ENCODE peak calls at places on chromosomes 2 and 18, in nine cellular contexts. One of them, this sample, is unnamed.

GRCh38 chr18:22551536-22552151 is 133.9 kb upstream of the CTAGE1 start:
- ATAC-seq in aorta: peak
- ATAC-seq in A549: peak
- ATAC-seq in stimulated activated memory B cell treated with anti-CD40 and anti-IgM and Interleukin-4, amounts not matched to agents 10 μg/mL and 1 μg/mL and 100 μg/mL, for 72 hours: no peak
- ATAC-seq in heart left ventricle: peak
- ATAC-seq in lower lobe of right lung: no peak
- ATAC-seq in upper lobe of left lung: peak
- ATAC-seq in T-helper 17 cell: no peak
- ATAC-seq in naive thymus-derived CD8-positive, alpha-beta T cell: no peak
- ATAC-seq in this sample: peak

GRCh38 chr2:240000671-240001070 is 24.5 kb downstream of the NDUFA10 start:
- ATAC-seq in upper lobe of left lung: no peak
- ATAC-seq in aorta: no peak
- ATAC-seq in T-helper 17 cell: no peak
- ATAC-seq in stimulated activated memory B cell treated with anti-CD40 and anti-IgM and Interleukin-4, amounts not matched to agents 10 μg/mL and 1 μg/mL and 100 μg/mL, for 72 hours: no peak
- ATAC-seq in naive thymus-derived CD8-positive, alpha-beta T cell: no peak
- ATAC-seq in lower lobe of right lung: no peak
- ATAC-seq in heart left ventricle: no peak
- ATAC-seq in A549: no peak
- ATAC-seq in this sample: no peak

GRCh38 chr2:99975386-99975785 is 167.0 kb downstream of the AFF3 start:
- ATAC-seq in aorta: no peak
- ATAC-seq in T-helper 17 cell: no peak
- ATAC-seq in upper lobe of left lung: no peak
- ATAC-seq in heart left ventricle: no peak
- ATAC-seq in A549: no peak
- ATAC-seq in lower lobe of right lung: no peak
- ATAC-seq in stimulated activated memory B cell treated with anti-CD40 and anti-IgM and Interleukin-4, amounts not matched to agents 10 μg/mL and 1 μg/mL and 100 μg/mL, for 72 hours: no peak
- ATAC-seq in naive thymus-derived CD8-positive, alpha-beta T cell: no peak
- ATAC-seq in this sample: no peak

GRCh38 chr2:11250400-11251277 is 93.8 kb downstream of the ROCK2 start:
- ATAC-seq in T-helper 17 cell: no peak
- ATAC-seq in A549: peak
- ATAC-seq in naive thymus-derived CD8-positive, alpha-beta T cell: no peak
- ATAC-seq in lower lobe of right lung: no peak
- ATAC-seq in aorta: no peak
- ATAC-seq in upper lobe of left lung: no peak
- ATAC-seq in stimulated activated memory B cell treated with anti-CD40 and anti-IgM and Interleukin-4, amounts not matched to agents 10 μg/mL and 1 μg/mL and 100 μg/mL, for 72 hours: no peak
- ATAC-seq in heart left ventricle: no peak
- ATAC-seq in this sample: no peak

GRCh38 chr18:62457830-62458229 is 65.0 kb upstream of the ZCCHC2 start:
- ATAC-seq in stimulated activated memory B cell treated with anti-CD40 and anti-IgM and Interleukin-4, amounts not matched to agents 10 μg/mL and 1 μg/mL and 100 μg/mL, for 72 hours: no peak
- ATAC-seq in aorta: no peak
- ATAC-seq in naive thymus-derived CD8-positive, alpha-beta T cell: no peak
- ATAC-seq in lower lobe of right lung: no peak
- ATAC-seq in T-helper 17 cell: no peak
- ATAC-seq in heart left ventricle: no peak
- ATAC-seq in upper lobe of left lung: no peak
- ATAC-seq in A549: peak
- ATAC-seq in this sample: no peak

GRCh38 chr2:81650048-81650971 is 1345.8 kb upstream of the LRRTM1 start:
- ATAC-seq in T-helper 17 cell: no peak
- ATAC-seq in lower lobe of right lung: no peak
- ATAC-seq in aorta: no peak
- ATAC-seq in stimulated activated memory B cell treated with anti-CD40 and anti-IgM and Interleukin-4, amounts not matched to agents 10 μg/mL and 1 μg/mL and 100 μg/mL, for 72 hours: no peak
- ATAC-seq in heart left ventricle: no peak
- ATAC-seq in naive thymus-derived CD8-positive, alpha-beta T cell: no peak
- ATAC-seq in upper lobe of left lung: no peak
- ATAC-seq in A549: no peak
- ATAC-seq in this sample: no peak

GRCh38 chr2:166246901-166247300 is 119.1 kb upstream of the SCN1A start:
- ATAC-seq in naive thymus-derived CD8-positive, alpha-beta T cell: no peak
- ATAC-seq in aorta: no peak
- ATAC-seq in lower lobe of right lung: no peak
- ATAC-seq in stimulated activated memory B cell treated with anti-CD40 and anti-IgM and Interleukin-4, amounts not matched to agents 10 μg/mL and 1 μg/mL and 100 μg/mL, for 72 hours: no peak
- ATAC-seq in heart left ventricle: no peak
- ATAC-seq in A549: no peak
- ATAC-seq in T-helper 17 cell: no peak
- ATAC-seq in upper lobe of left lung: no peak
- ATAC-seq in this sample: no peak

GRCh38 chr2:108145551-108145950 is 94.2 kb upstream of the SULT1C3 start:
- ATAC-seq in upper lobe of left lung: no peak
- ATAC-seq in lower lobe of right lung: no peak
- ATAC-seq in naive thymus-derived CD8-positive, alpha-beta T cell: no peak
- ATAC-seq in A549: no peak
- ATAC-seq in stimulated activated memory B cell treated with anti-CD40 and anti-IgM and Interleukin-4, amounts not matched to agents 10 μg/mL and 1 μg/mL and 100 μg/mL, for 72 hours: no peak
- ATAC-seq in T-helper 17 cell: no peak
- ATAC-seq in aorta: no peak
- ATAC-seq in heart left ventricle: no peak
- ATAC-seq in this sample: peak

GRCh38 chr2:18506883-18507519 is 53.5 kb downstream of the RDH14 start:
- ATAC-seq in upper lobe of left lung: no peak
- ATAC-seq in stimulated activated memory B cell treated with anti-CD40 and anti-IgM and Interleukin-4, amounts not matched to agents 10 μg/mL and 1 μg/mL and 100 μg/mL, for 72 hours: peak
- ATAC-seq in lower lobe of right lung: no peak
- ATAC-seq in naive thymus-derived CD8-positive, alpha-beta T cell: no peak
- ATAC-seq in T-helper 17 cell: no peak
- ATAC-seq in aorta: no peak
- ATAC-seq in A549: no peak
- ATAC-seq in heart left ventricle: no peak
- ATAC-seq in this sample: no peak

GRCh38 chr2:26469092-26469710 is 8.7 kb downstream of the OTOF start:
- ATAC-seq in aorta: no peak
- ATAC-seq in lower lobe of right lung: no peak
- ATAC-seq in naive thymus-derived CD8-positive, alpha-beta T cell: no peak
- ATAC-seq in T-helper 17 cell: no peak
- ATAC-seq in heart left ventricle: no peak
- ATAC-seq in upper lobe of left lung: no peak
- ATAC-seq in stimulated activated memory B cell treated with anti-CD40 and anti-IgM and Interleukin-4, amounts not matched to agents 10 μg/mL and 1 μg/mL and 100 μg/mL, for 72 hours: no peak
- ATAC-seq in A549: peak
- ATAC-seq in this sample: no peak

GRCh38 chr2:29267710-29268109 is 152.5 kb downstream of the CLIP4 start:
- ATAC-seq in aorta: no peak
- ATAC-seq in A549: no peak
- ATAC-seq in naive thymus-derived CD8-positive, alpha-beta T cell: no peak
- ATAC-seq in lower lobe of right lung: no peak
- ATAC-seq in upper lobe of left lung: no peak
- ATAC-seq in T-helper 17 cell: no peak
- ATAC-seq in stimulated activated memory B cell treated with anti-CD40 and anti-IgM and Interleukin-4, amounts not matched to agents 10 μg/mL and 1 μg/mL and 100 μg/mL, for 72 hours: no peak
- ATAC-seq in heart left ventricle: no peak
- ATAC-seq in this sample: no peak

GRCh38 chr2:216307496-216307895 is 64.8 kb downstream of the MARCHF4 start:
- ATAC-seq in upper lobe of left lung: no peak
- ATAC-seq in lower lobe of right lung: no peak
- ATAC-seq in aorta: no peak
- ATAC-seq in naive thymus-derived CD8-positive, alpha-beta T cell: no peak
- ATAC-seq in heart left ventricle: no peak
- ATAC-seq in T-helper 17 cell: no peak
- ATAC-seq in A549: no peak
- ATAC-seq in stimulated activated memory B cell treated with anti-CD40 and anti-IgM and Interleukin-4, amounts not matched to agents 10 μg/mL and 1 μg/mL and 100 μg/mL, for 72 hours: no peak
- ATAC-seq in this sample: no peak

GRCh38 chr2:61658841-61659780 is 121.0 kb upstream of the XPO1 start:
- ATAC-seq in naive thymus-derived CD8-positive, alpha-beta T cell: peak
- ATAC-seq in T-helper 17 cell: peak
- ATAC-seq in aorta: peak
- ATAC-seq in stimulated activated memory B cell treated with anti-CD40 and anti-IgM and Interleukin-4, amounts not matched to agents 10 μg/mL and 1 μg/mL and 100 μg/mL, for 72 hours: no peak
- ATAC-seq in A549: peak
- ATAC-seq in upper lobe of left lung: peak
- ATAC-seq in lower lobe of right lung: peak
- ATAC-seq in heart left ventricle: peak
- ATAC-seq in this sample: peak

GRCh38 chr2:9652898-9653479 is 22.2 kb upstream of the YWHAQ start:
- ATAC-seq in heart left ventricle: peak
- ATAC-seq in lower lobe of right lung: no peak
- ATAC-seq in A549: no peak
- ATAC-seq in stimulated activated memory B cell treated with anti-CD40 and anti-IgM and Interleukin-4, amounts not matched to agents 10 μg/mL and 1 μg/mL and 100 μg/mL, for 72 hours: no peak
- ATAC-seq in T-helper 17 cell: no peak
- ATAC-seq in naive thymus-derived CD8-positive, alpha-beta T cell: no peak
- ATAC-seq in aorta: no peak
- ATAC-seq in upper lobe of left lung: no peak
- ATAC-seq in this sample: no peak

GRCh38 chr2:101900375-101900774 is 91.4 kb upstream of the IL1R2 start:
- ATAC-seq in aorta: no peak
- ATAC-seq in lower lobe of right lung: no peak
- ATAC-seq in heart left ventricle: no peak
- ATAC-seq in upper lobe of left lung: no peak
- ATAC-seq in T-helper 17 cell: peak
- ATAC-seq in A549: no peak
- ATAC-seq in stimulated activated memory B cell treated with anti-CD40 and anti-IgM and Interleukin-4, amounts not matched to agents 10 μg/mL and 1 μg/mL and 100 μg/mL, for 72 hours: peak
- ATAC-seq in naive thymus-derived CD8-positive, alpha-beta T cell: no peak
- ATAC-seq in this sample: peak

GRCh38 chr2:3584076-3584475 is 9.0 kb downstream of the RPS7 start:
- ATAC-seq in upper lobe of left lung: no peak
- ATAC-seq in T-helper 17 cell: no peak
- ATAC-seq in aorta: no peak
- ATAC-seq in heart left ventricle: no peak
- ATAC-seq in A549: no peak
- ATAC-seq in lower lobe of right lung: no peak
- ATAC-seq in naive thymus-derived CD8-positive, alpha-beta T cell: no peak
- ATAC-seq in stimulated activated memory B cell treated with anti-CD40 and anti-IgM and Interleukin-4, amounts not matched to agents 10 μg/mL and 1 μg/mL and 100 μg/mL, for 72 hours: no peak
- ATAC-seq in this sample: no peak

GRCh38 chr2:45992021-45992745 is 305.0 kb upstream of the EPAS1 start:
- ATAC-seq in upper lobe of left lung: peak
- ATAC-seq in naive thymus-derived CD8-positive, alpha-beta T cell: no peak
- ATAC-seq in stimulated activated memory B cell treated with anti-CD40 and anti-IgM and Interleukin-4, amounts not matched to agents 10 μg/mL and 1 μg/mL and 100 μg/mL, for 72 hours: no peak
- ATAC-seq in A549: peak
- ATAC-seq in T-helper 17 cell: no peak
- ATAC-seq in heart left ventricle: no peak
- ATAC-seq in lower lobe of right lung: peak
- ATAC-seq in aorta: peak
- ATAC-seq in this sample: peak

GRCh38 chr18:34971313-34971712 is 69.9 kb upstream of the MAPRE2 start:
- ATAC-seq in upper lobe of left lung: no peak
- ATAC-seq in aorta: no peak
- ATAC-seq in A549: no peak
- ATAC-seq in heart left ventricle: no peak
- ATAC-seq in lower lobe of right lung: no peak
- ATAC-seq in T-helper 17 cell: no peak
- ATAC-seq in stimulated activated memory B cell treated with anti-CD40 and anti-IgM and Interleukin-4, amounts not matched to agents 10 μg/mL and 1 μg/mL and 100 μg/mL, for 72 hours: no peak
- ATAC-seq in naive thymus-derived CD8-positive, alpha-beta T cell: no peak
- ATAC-seq in this sample: no peak

GRCh38 chr2:79530443-79530842 is 17.6 kb downstream of the CTNNA2 start:
- ATAC-seq in lower lobe of right lung: no peak
- ATAC-seq in heart left ventricle: no peak
- ATAC-seq in naive thymus-derived CD8-positive, alpha-beta T cell: no peak
- ATAC-seq in stimulated activated memory B cell treated with anti-CD40 and anti-IgM and Interleukin-4, amounts not matched to agents 10 μg/mL and 1 μg/mL and 100 μg/mL, for 72 hours: no peak
- ATAC-seq in A549: peak
- ATAC-seq in upper lobe of left lung: no peak
- ATAC-seq in T-helper 17 cell: no peak
- ATAC-seq in aorta: no peak
- ATAC-seq in this sample: no peak

GRCh38 chr2:31219131-31219969 is 2.0 kb upstream of the CAPN14 start:
- ATAC-seq in naive thymus-derived CD8-positive, alpha-beta T cell: peak
- ATAC-seq in heart left ventricle: no peak
- ATAC-seq in T-helper 17 cell: peak
- ATAC-seq in lower lobe of right lung: peak
- ATAC-seq in upper lobe of left lung: peak
- ATAC-seq in aorta: no peak
- ATAC-seq in stimulated activated memory B cell treated with anti-CD40 and anti-IgM and Interleukin-4, amounts not matched to agents 10 μg/mL and 1 μg/mL and 100 μg/mL, for 72 hours: peak
- ATAC-seq in A549: no peak
- ATAC-seq in this sample: peak

GRCh38 chr2:119376810-119377209 is 10.0 kb downstream of the DBI start:
- ATAC-seq in A549: peak
- ATAC-seq in heart left ventricle: no peak
- ATAC-seq in upper lobe of left lung: no peak
- ATAC-seq in stimulated activated memory B cell treated with anti-CD40 and anti-IgM and Interleukin-4, amounts not matched to agents 10 μg/mL and 1 μg/mL and 100 μg/mL, for 72 hours: no peak
- ATAC-seq in naive thymus-derived CD8-positive, alpha-beta T cell: no peak
- ATAC-seq in T-helper 17 cell: no peak
- ATAC-seq in lower lobe of right lung: no peak
- ATAC-seq in aorta: no peak
- ATAC-seq in this sample: no peak

GRCh38 chr2:145258903-145259579 is 739.1 kb upstream of the ZEB2 start:
- ATAC-seq in naive thymus-derived CD8-positive, alpha-beta T cell: peak
- ATAC-seq in upper lobe of left lung: peak
- ATAC-seq in T-helper 17 cell: peak
- ATAC-seq in lower lobe of right lung: peak
- ATAC-seq in heart left ventricle: no peak
- ATAC-seq in A549: no peak
- ATAC-seq in aorta: no peak
- ATAC-seq in stimulated activated memory B cell treated with anti-CD40 and anti-IgM and Interleukin-4, amounts not matched to agents 10 μg/mL and 1 μg/mL and 100 μg/mL, for 72 hours: peak
- ATAC-seq in this sample: no peak

This sample was measured in esophagus mucosa.